ENCODE peak calls at places on chromosome 21, in nine cellular contexts. S, H, B, J, Z, M, O, C and Q are unnamed samples.

GRCh38 chr21:26952274-26953066 is 14.4 kb downstream of the ADAMTS5 start:
- DNase-seq in S (no peak), H (no peak), B (peak), J (no peak), Z (no peak), M (no peak), O (no peak), C (no peak), Q (no peak)

GRCh38 chr21:38491536-38491935 is 6.7 kb downstream of the ERG start:
- DNase-seq in S (no peak), H (no peak), B (no peak), J (no peak), Z (no peak), M (no peak), O (no peak), C (no peak), Q (no peak)

GRCh38 chr21:32412162-32412997 is at the start of gene EVA1C:
- DNase-seq in S (no peak), H (peak), B (peak), J (peak), Z (peak), M (peak), O (peak), C (no peak), Q (no peak)

GRCh38 chr21:37338671-37339526 is 27.7 kb upstream of the DYRK1A start:
- DNase-seq in S (peak), H (no peak), B (peak), J (no peak), Z (no peak), M (no peak), O (peak), C (no peak), Q (peak)

GRCh38 chr21:44596068-44596725 is 3.9 kb upstream of the KRTAP10-6 start:
- DNase-seq in S (no peak), H (no peak), B (no peak), J (no peak), Z (no peak), M (no peak), O (no peak), C (no peak), Q (no peak)

GRCh38 chr21:23639726-23640125 is 1967.6 kb downstream of the MRPL39 start:
- DNase-seq in S (no peak), H (no peak), B (no peak), J (no peak), Z (no peak), M (no peak), O (no peak), C (no peak), Q (no peak)

GRCh38 chr21:39441502-39442475 is 3.8 kb downstream of the LCA5L start:
- DNase-seq in S (peak), H (no peak), B (peak), J (no peak), Z (peak), M (no peak), O (peak), C (peak), Q (peak)

GRCh38 chr21:42565886-42566523 is 52.4 kb downstream of the SLC37A1 start:
- DNase-seq in S (no peak), H (no peak), B (no peak), J (no peak), Z (no peak), M (no peak), O (no peak), C (no peak), Q (no peak)

GRCh38 chr21:31557421-31557955 is 102.0 kb upstream of the SOD1 start:
- DNase-seq in S (no peak), H (no peak), B (no peak), J (no peak), Z (peak), M (no peak), O (peak), C (no peak), Q (no peak)

GRCh38 chr21:46661211-46661625 is 25.7 kb downstream of the PRMT2 start:
- DNase-seq in S (peak), H (peak), B (peak), J (no peak), Z (no peak), M (no peak), O (peak), C (no peak), Q (peak)

GRCh38 chr21:42534901-42535378 is 21.3 kb downstream of the SLC37A1 start:
- DNase-seq in S (no peak), H (no peak), B (no peak), J (no peak), Z (no peak), M (no peak), O (no peak), C (no peak), Q (no peak)

GRCh38 chr21:45279446-45280177 is 8.1 kb downstream of the POFUT2 start:
- DNase-seq in S (no peak), H (no peak), B (no peak), J (no peak), Z (no peak), M (no peak), O (no peak), C (no peak), Q (no peak)

GRCh38 chr21:34166468-34166867 is 93.1 kb downstream of the MRPS6 start:
- DNase-seq in S (no peak), H (no peak), B (no peak), J (no peak), Z (no peak), M (no peak), O (no peak), C (no peak), Q (no peak)

GRCh38 chr21:33185852-33186251 is 43.9 kb upstream of the IFNAR2 start:
- DNase-seq in S (no peak), H (no peak), B (no peak), J (no peak), Z (peak), M (no peak), O (no peak), C (no peak), Q (no peak)

GRCh38 chr21:36385233-36385908 is at the start of gene CHAF1B:
- DNase-seq in S (peak), H (peak), B (peak), J (peak), Z (peak), M (peak), O (peak), C (peak), Q (peak)

GRCh38 chr21:33300701-33301631 is 23.8 kb upstream of the IFNAR1 start:
- DNase-seq in S (no peak), H (no peak), B (no peak), J (no peak), Z (no peak), M (no peak), O (no peak), C (peak), Q (no peak)

GRCh38 chr21:34129039-34129891 is 55.9 kb downstream of the MRPS6 start:
- DNase-seq in S (peak), H (peak), B (peak), J (peak), Z (peak), M (no peak), O (peak), C (no peak), Q (peak)

GRCh38 chr21:43211085-43212071 is 42.6 kb downstream of the CRYAA start:
- DNase-seq in S (no peak), H (no peak), B (no peak), J (no peak), Z (no peak), M (no peak), O (no peak), C (no peak), Q (no peak)

GRCh38 chr21:27511241-27511640 is 544.4 kb upstream of the ADAMTS5 start:
- DNase-seq in S (no peak), H (no peak), B (no peak), J (no peak), Z (no peak), M (no peak), O (no peak), C (no peak), Q (no peak)

GRCh38 chr21:46323227-46323709 is 402 bp downstream of the C21orf58 start:
- DNase-seq in S (no peak), H (no peak), B (no peak), J (no peak), Z (no peak), M (no peak), O (peak), C (no peak), Q (no peak)

GRCh38 chr21:44647222-44647552 is 973 bp downstream of the KRTAP10-11 start:
- DNase-seq in S (no peak), H (no peak), B (no peak), J (no peak), Z (no peak), M (no peak), O (no peak), C (no peak), Q (no peak)

GRCh38 chr21:38740131-38740530 is 65.6 kb upstream of the ETS2 start:
- DNase-seq in S (no peak), H (no peak), B (peak), J (no peak), Z (no peak), M (no peak), O (no peak), C (no peak), Q (no peak)

GRCh38 chr21:42317826-42318746 is 2.9 kb upstream of the TFF3 start:
- DNase-seq in S (no peak), H (no peak), B (no peak), J (no peak), Z (no peak), M (no peak), O (no peak), C (no peak), Q (no peak)

GRCh38 chr21:37917612-37918011 is 1.4 kb upstream of the KCNJ6 start:
- DNase-seq in S (no peak), H (no peak), B (peak), J (no peak), Z (no peak), M (no peak), O (peak), C (no peak), Q (peak)

GRCh38 chr21:45637883-45638282 is 5.6 kb upstream of the PCBP3 start:
- DNase-seq in S (no peak), H (no peak), B (no peak), J (no peak), Z (no peak), M (no peak), O (no peak), C (no peak), Q (no peak)

GRCh38 chr21:39660191-39660590 is 47.5 kb downstream of the B3GALT5 start:
- DNase-seq in S (no peak), H (no peak), B (peak), J (no peak), Z (no peak), M (no peak), O (peak), C (no peak), Q (peak)